ENCODE peak calls at places on chromosomes 16 and 17, in eight cellular contexts. C, Q, I, P, Y, J, O and Z are unnamed samples.

GRCh38 chr17:78049609-78050008 is 78.9 kb downstream of the TMC6 start:
- DNase-seq in O (no peak), J (no peak), Q (no peak), I (no peak), P (no peak), Y (no peak), C (no peak), Z (no peak)

GRCh38 chr17:27245230-27245696 is 48.7 kb upstream of the WSB1 start:
- DNase-seq in Y (peak; percentile 90), O (peak; percentile 83), P (peak; percentile 87), I (peak; percentile 82), Q (peak; percentile 79), J (peak; percentile 81), C (peak; percentile 96), Z (peak; percentile 59)

GRCh38 chr16:19375561-19376158 is 42.0 kb upstream of the TMC5 start:
- DNase-seq in O (peak; percentile 78), Q (peak; percentile 58), J (peak; percentile 59), C (peak; percentile 57), P (peak; percentile 16), I (peak; percentile 52), Y (peak; percentile 67), Z (peak; percentile 53)

GRCh38 chr16:19415461-19415860 is 2.2 kb upstream of the TMC5 start:
- DNase-seq in J (no peak), Q (no peak), P (no peak), I (no peak), O (no peak), C (no peak), Y (no peak), Z (no peak)

GRCh38 chr16:52843386-52843785 is 209.3 kb downstream of the CHD9NB start:
- DNase-seq in P (no peak), I (no peak), J (no peak), Y (no peak), C (no peak), O (no peak), Q (no peak), Z (no peak)

GRCh38 chr16:17930280-17930679 is 406.3 kb downstream of the NPIPA8 start:
- DNase-seq in C (no peak), P (no peak), O (no peak), I (no peak), Q (peak; percentile 2), J (no peak), Y (peak; percentile 34), Z (no peak)

GRCh38 chr17:31935512-31935911 is 1.3 kb upstream of the SUZ12 start:
- DNase-seq in O (no peak), C (no peak), Y (no peak), J (no peak), P (no peak), Q (no peak), I (no peak), Z (no peak)

GRCh38 chr16:82567203-82567602 is 59.6 kb upstream of the CDH13 start:
- DNase-seq in Q (no peak), Y (no peak), C (no peak), J (no peak), I (no peak), O (no peak), P (no peak), Z (no peak)

GRCh38 chr17:7674934-7675333 is 12.4 kb downstream of the TP53 start:
- DNase-seq in Q (no peak), O (no peak), I (no peak), P (no peak), J (no peak), C (no peak), Y (no peak), Z (no peak)

GRCh38 chr16:63596716-63597115 is 1525.1 kb downstream of the CDH11 start:
- DNase-seq in C (no peak), J (no peak), Q (no peak), Y (no peak), I (no peak), P (no peak), O (no peak), Z (no peak)

GRCh38 chr17:65287040-65287439 is 149.9 kb downstream of the RGS9 start:
- DNase-seq in I (no peak), Y (no peak), C (no peak), P (no peak), Q (peak; percentile 39), O (no peak), J (no peak), Z (no peak)

GRCh38 chr16:87853411-87854052 is 15.8 kb downstream of the SLC7A5 start:
- DNase-seq in I (peak; percentile 96), Y (peak; percentile 90), P (peak; percentile 95), O (peak; percentile 95), J (peak; percentile 94), C (peak; percentile 97), Q (peak; percentile 83), Z (peak; percentile 81)

GRCh38 chr16:3456374-3456773 is 12.9 kb downstream of the NAA60 start:
- DNase-seq in Q (no peak), I (peak; percentile 76), P (no peak), O (no peak), Y (no peak), J (no peak), C (no peak), Z (no peak)

GRCh38 chr17:3962217-3963069 is 1.8 kb downstream of the ATP2A3 start:
- DNase-seq in J (no peak), Q (no peak), Y (no peak), C (no peak), O (no peak), I (no peak), P (no peak), Z (no peak)

GRCh38 chr16:4327782-4328579 is 12.1 kb downstream of the GLIS2 start:
- DNase-seq in P (peak; percentile 79), I (peak; percentile 89), Y (peak; percentile 95), C (peak; percentile 88), O (no peak), J (peak; percentile 89), Q (no peak), Z (peak; percentile 79)

GRCh38 chr17:50843150-50843905 is 7.9 kb downstream of the WFIKKN2 start:
- DNase-seq in O (no peak), J (no peak), P (no peak), I (no peak), Y (no peak), Q (no peak), C (no peak), Z (no peak)

GRCh38 chr16:12917653-12918052 is 16.3 kb downstream of the SHISA9 start:
- DNase-seq in J (no peak), Q (no peak), C (no peak), Y (peak; percentile 48), I (no peak), P (no peak), O (no peak), Z (no peak)

GRCh38 chr17:62965649-62966425 is at the start of gene TANC2:
- DNase-seq in Q (peak; percentile 76), P (peak; percentile 80), O (peak; percentile 78), C (peak; percentile 75), J (peak; percentile 74), I (peak; percentile 93), Y (peak; percentile 88), Z (peak; percentile 79)
- TF ChIP-seq CTCF in Q (no peak), P (no peak), O (no peak), C (no peak), J (no peak), I (no peak), Y (no peak), Z (no peak)

DNA sequence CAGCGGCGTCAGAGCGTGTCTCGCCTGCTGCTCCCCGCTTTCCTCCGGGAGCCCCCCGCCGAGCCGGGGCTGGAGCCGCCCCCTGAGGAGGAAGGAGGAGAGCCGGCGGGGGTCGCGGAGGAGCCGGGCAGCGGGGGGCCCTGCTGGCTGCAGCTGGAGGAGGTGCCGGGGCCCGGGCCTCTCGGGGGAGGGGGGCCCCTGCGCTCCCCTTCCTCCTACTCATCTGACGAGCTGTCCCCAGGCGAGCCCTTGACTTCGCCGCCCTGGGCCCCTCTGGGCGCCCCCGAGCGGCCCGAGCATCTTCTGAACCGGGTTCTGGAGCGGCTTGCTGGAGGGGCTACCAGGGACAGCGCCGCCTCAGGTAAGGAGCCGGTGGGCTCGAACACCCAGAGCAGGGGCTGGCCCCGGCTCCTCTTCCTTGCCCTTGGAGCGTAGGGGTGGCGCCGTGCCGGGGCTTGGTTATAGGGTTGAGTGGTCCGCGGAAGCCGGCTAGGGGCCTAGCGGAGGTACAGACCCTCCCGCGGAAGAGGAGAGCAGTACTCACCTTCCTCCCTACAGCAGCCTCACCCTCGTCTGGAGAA is 841 bp downstream of the RAPGEFL1 start:
- DNase-seq in Y (peak; percentile 78), P (no peak), I (no peak), Q (no peak), C (no peak), J (peak; percentile 69), O (no peak), Z (peak; percentile 50)
- TF ChIP-seq CTCF in Y (peak; percentile 23), P (no peak), I (no peak), Q (no peak), C (no peak), J (no peak), O (no peak), Z (no peak)

DNA sequence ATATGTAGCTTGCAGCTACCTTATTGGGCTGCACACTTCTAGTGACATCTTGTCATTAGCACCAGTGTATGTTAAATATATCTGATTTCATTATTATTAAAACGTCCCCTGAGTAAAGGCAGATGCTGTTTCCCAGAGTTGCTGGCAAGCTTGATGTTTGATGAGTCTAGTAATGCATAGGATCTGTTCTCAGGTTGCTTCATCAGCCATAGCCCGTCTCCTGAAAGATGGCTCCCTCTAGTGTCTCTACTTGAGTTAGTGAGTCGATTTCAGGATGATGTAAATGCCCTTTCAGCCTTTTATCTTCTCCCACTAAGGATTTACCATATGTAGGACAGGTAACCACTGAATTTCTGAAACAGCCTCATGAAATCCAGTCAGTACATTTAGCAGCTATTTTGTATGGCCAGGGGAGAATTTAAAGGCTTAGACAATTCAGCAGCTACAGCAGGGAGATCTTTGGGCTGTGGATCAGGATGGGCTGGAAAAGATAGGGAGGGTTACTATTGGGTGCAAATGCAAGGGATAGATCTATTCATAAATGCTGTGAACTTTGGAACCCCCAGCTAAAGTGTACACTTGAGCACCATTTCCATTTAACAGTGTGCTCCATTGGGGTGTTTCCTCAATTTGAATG is 376.3 kb downstream of the CNTNAP4 start:
- DNase-seq in Y (peak; percentile 86), C (peak; percentile 64), I (peak; percentile 32), J (no peak), O (peak; percentile 40), Q (peak; percentile 4), P (no peak), Z (peak; percentile 37)
- TF ChIP-seq CTCF in Y (peak; percentile 76), C (peak; percentile 75), I (no peak), J (no peak), O (peak; percentile 61), Q (peak; percentile 53), P (peak; percentile 23), Z (peak; percentile 70)

GRCh38 chr17:76459674-76460073 is 6.7 kb upstream of the UBE2O start:
- DNase-seq in P (no peak), C (no peak), Q (no peak), I (no peak), J (no peak), O (no peak), Y (no peak), Z (no peak)

GRCh38 chr17:76453431-76453743 is 435 bp upstream of the UBE2O start:
- DNase-seq in I (no peak), C (no peak), Q (no peak), P (no peak), Y (no peak), O (no peak), J (no peak), Z (no peak)

GRCh38 chr17:76462556-76463290 is 4.7 kb upstream of the AANAT start:
- DNase-seq in Q (no peak), Y (no peak), I (no peak), P (no peak), C (peak; percentile 7), O (no peak), J (no peak), Z (no peak)

GRCh38 chr17:76461765-76462555 is 5.4 kb upstream of the AANAT start:
- DNase-seq in C (no peak), J (no peak), Q (no peak), P (no peak), Y (no peak), I (no peak), O (no peak), Z (no peak)

GRCh38 chr17:76458580-76459490 is 5.9 kb upstream of the UBE2O start:
- DNase-seq in C (peak; percentile 30), Y (peak; percentile 94), O (peak; percentile 60), J (peak; percentile 87), I (peak; percentile 78), P (no peak), Q (peak; percentile 52), Z (peak; percentile 64)
- TF ChIP-seq CTCF in C (peak; percentile 34), Y (peak; percentile 68), O (peak; percentile 61), J (no peak), I (no peak), P (peak; percentile 34), Q (peak; percentile 86), Z (peak; percentile 36)